ENCODE peak calls at places on chromosomes 7 and 10, in nine cellular contexts. One of them, this sample, is unnamed.
A peak's percentile ranks its signal among the peaks of the same experiment; 100 is the strongest.

GRCh38 chr10:24552346-24553016 is 171.2 kb downstream of the ARHGAP21 start:
- DNase-seq in transverse colon: peak; percentile 79
- DNase-seq in body of pancreas: peak; percentile 77
- DNase-seq in stomach: peak; percentile 84
- DNase-seq in breast epithelium: no peak
- DNase-seq in adrenal gland: peak; percentile 55
- DNase-seq in upper lobe of left lung: peak; percentile 74
- DNase-seq in prostate gland: peak; percentile 54
- DNase-seq in GM12892: peak; percentile 28
- DNase-seq in this sample: peak; percentile 32

GRCh38 chr7:106604303-106604918 is 56.5 kb downstream of the CCDC71L start:
- DNase-seq in transverse colon: no peak
- DNase-seq in body of pancreas: no peak
- DNase-seq in stomach: no peak
- DNase-seq in breast epithelium: no peak
- DNase-seq in adrenal gland: no peak
- DNase-seq in upper lobe of left lung: no peak
- DNase-seq in prostate gland: no peak
- DNase-seq in GM12892: no peak
- DNase-seq in this sample: no peak

GRCh38 chr7:134300988-134301387 is 15.7 kb downstream of the SLC35B4 start:
- DNase-seq in transverse colon: no peak
- DNase-seq in body of pancreas: no peak
- DNase-seq in stomach: no peak
- DNase-seq in breast epithelium: no peak
- DNase-seq in adrenal gland: no peak
- DNase-seq in upper lobe of left lung: no peak
- DNase-seq in prostate gland: no peak
- DNase-seq in GM12892: no peak
- DNase-seq in this sample: no peak

GRCh38 chr7:158512869-158513268 is 74.8 kb downstream of the PTPRN2 start:
- DNase-seq in transverse colon: no peak
- DNase-seq in body of pancreas: no peak
- DNase-seq in stomach: no peak
- DNase-seq in breast epithelium: no peak
- DNase-seq in adrenal gland: no peak
- DNase-seq in upper lobe of left lung: no peak
- DNase-seq in prostate gland: no peak
- DNase-seq in GM12892: no peak
- DNase-seq in this sample: no peak

GRCh38 chr7:139713061-139713460 is 64.7 kb downstream of the HIPK2 start:
- DNase-seq in transverse colon: no peak
- DNase-seq in body of pancreas: no peak
- DNase-seq in stomach: no peak
- DNase-seq in breast epithelium: no peak
- DNase-seq in adrenal gland: peak; percentile 29
- DNase-seq in upper lobe of left lung: no peak
- DNase-seq in prostate gland: no peak
- DNase-seq in GM12892: no peak
- DNase-seq in this sample: no peak

GRCh38 chr10:131048595-131048994 is 262.9 kb downstream of the TCERG1L start:
- DNase-seq in transverse colon: no peak
- DNase-seq in body of pancreas: no peak
- DNase-seq in stomach: no peak
- DNase-seq in breast epithelium: no peak
- DNase-seq in adrenal gland: no peak
- DNase-seq in upper lobe of left lung: no peak
- DNase-seq in prostate gland: no peak
- DNase-seq in GM12892: no peak
- DNase-seq in this sample: no peak

GRCh38 chr7:32941996-32942782 is 15.1 kb upstream of the FKBP9 start:
- DNase-seq in transverse colon: peak; percentile 69
- DNase-seq in body of pancreas: peak; percentile 66
- DNase-seq in stomach: peak; percentile 49
- DNase-seq in breast epithelium: peak; percentile 54
- DNase-seq in adrenal gland: peak; percentile 80
- DNase-seq in upper lobe of left lung: peak; percentile 74
- DNase-seq in prostate gland: peak; percentile 42
- DNase-seq in GM12892: peak; percentile 52
- DNase-seq in this sample: peak; percentile 38

GRCh38 chr7:11237742-11238141 is 264.1 kb downstream of the PHF14 start:
- DNase-seq in transverse colon: no peak
- DNase-seq in body of pancreas: no peak
- DNase-seq in stomach: no peak
- DNase-seq in breast epithelium: no peak
- DNase-seq in adrenal gland: no peak
- DNase-seq in upper lobe of left lung: no peak
- DNase-seq in prostate gland: no peak
- DNase-seq in GM12892: no peak
- DNase-seq in this sample: no peak

GRCh38 chr10:29725133-29725720 is 90.5 kb upstream of the SVIL start:
- DNase-seq in transverse colon: peak; percentile 37
- DNase-seq in body of pancreas: no peak
- DNase-seq in stomach: no peak
- DNase-seq in breast epithelium: no peak
- DNase-seq in adrenal gland: peak; percentile 69
- DNase-seq in upper lobe of left lung: peak; percentile 59
- DNase-seq in prostate gland: no peak
- DNase-seq in GM12892: no peak
- DNase-seq in this sample: no peak

GRCh38 chr10:789831-790701 is 100.6 kb upstream of the DIP2C start:
- DNase-seq in transverse colon: no peak
- DNase-seq in body of pancreas: no peak
- DNase-seq in stomach: peak; percentile 49
- DNase-seq in breast epithelium: no peak
- DNase-seq in adrenal gland: peak; percentile 40
- DNase-seq in upper lobe of left lung: peak; percentile 17
- DNase-seq in prostate gland: no peak
- DNase-seq in GM12892: no peak
- DNase-seq in this sample: no peak

GRCh38 chr7:28181921-28182517 is 1.4 kb upstream of the JAZF1 start:
- DNase-seq in transverse colon: no peak
- DNase-seq in body of pancreas: no peak
- DNase-seq in stomach: no peak
- DNase-seq in breast epithelium: no peak
- DNase-seq in adrenal gland: no peak
- DNase-seq in upper lobe of left lung: no peak
- DNase-seq in prostate gland: no peak
- DNase-seq in GM12892: no peak
- DNase-seq in this sample: no peak

GRCh38 chr7:90401989-90402388 is 1.3 kb upstream of the CLDN12 start:
- DNase-seq in transverse colon: peak; percentile 54
- DNase-seq in body of pancreas: no peak
- DNase-seq in stomach: no peak
- DNase-seq in breast epithelium: no peak
- DNase-seq in adrenal gland: peak; percentile 81
- DNase-seq in upper lobe of left lung: no peak
- DNase-seq in prostate gland: no peak
- DNase-seq in GM12892: no peak
- DNase-seq in this sample: no peak

GRCh38 chr7:66844552-66845381 is 76.3 kb upstream of the TMEM248 start:
- DNase-seq in transverse colon: peak; percentile 99
- DNase-seq in body of pancreas: peak; percentile 99
- DNase-seq in stomach: peak; percentile 99
- DNase-seq in breast epithelium: peak; percentile 99
- DNase-seq in adrenal gland: peak; percentile 99
- DNase-seq in upper lobe of left lung: peak; percentile 96
- DNase-seq in prostate gland: peak; percentile 96
- DNase-seq in GM12892: peak; percentile 95
- DNase-seq in this sample: peak; percentile 98
- TF ChIP-seq POLR2A in transverse colon: peak; percentile 94
- TF ChIP-seq POLR2A in body of pancreas: peak; percentile 93
- TF ChIP-seq POLR2A in stomach: peak; percentile 69
- TF ChIP-seq POLR2A in breast epithelium: peak; percentile 96
- TF ChIP-seq POLR2A in adrenal gland: peak; percentile 82
- TF ChIP-seq POLR2A in upper lobe of left lung: peak; percentile 94
- TF ChIP-seq POLR2A in prostate gland: peak; percentile 90
- TF ChIP-seq POLR2A in GM12892: peak; percentile 79
- TF ChIP-seq POLR2A in this sample: peak; percentile 87

DNA sequence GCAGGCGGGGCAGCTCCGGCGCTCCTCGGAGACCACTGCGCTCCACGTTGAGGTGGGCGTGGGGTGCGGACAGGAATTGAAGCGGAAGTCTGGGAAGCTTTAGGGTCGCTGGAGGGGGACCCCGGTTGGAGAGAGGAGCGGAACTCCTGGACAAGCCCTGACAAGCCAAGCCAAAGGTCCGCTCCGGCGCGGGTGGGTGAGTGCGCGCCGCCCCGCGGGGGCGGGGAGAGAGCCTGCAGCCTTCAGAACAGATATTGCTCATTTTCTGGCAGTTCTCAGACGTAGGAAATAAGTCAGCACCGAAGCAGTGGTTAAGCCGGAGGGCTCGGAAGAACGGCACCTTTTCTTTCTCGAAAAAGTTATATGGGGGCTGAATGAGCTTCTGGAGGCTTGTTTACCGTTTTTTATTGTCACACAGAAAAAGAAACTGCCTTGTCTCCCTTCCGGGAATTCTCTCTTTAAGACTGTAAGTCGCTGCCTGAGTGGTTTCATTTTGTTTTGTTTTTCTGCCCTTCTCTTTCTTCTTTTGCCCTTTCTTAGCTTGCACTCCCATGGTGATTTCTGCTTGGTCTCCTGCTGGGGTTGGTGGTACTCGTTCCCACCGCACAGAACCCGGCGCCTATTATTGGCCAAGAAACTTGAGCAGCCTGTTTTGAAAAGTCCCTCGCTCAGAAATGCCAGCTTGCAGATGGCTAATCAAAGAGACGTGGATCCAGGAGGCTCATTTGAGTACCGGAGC is 732 bp downstream of the FAS start:
- DNase-seq in transverse colon: peak; percentile 70
- DNase-seq in body of pancreas: peak; percentile 68
- DNase-seq in stomach: peak; percentile 55
- DNase-seq in breast epithelium: peak; percentile 55
- DNase-seq in adrenal gland: peak; percentile 89
- DNase-seq in upper lobe of left lung: peak; percentile 70
- DNase-seq in prostate gland: peak; percentile 65
- DNase-seq in GM12892: peak; percentile 50
- DNase-seq in this sample: peak; percentile 40
- TF ChIP-seq POLR2A in transverse colon: peak; percentile 53
- TF ChIP-seq POLR2A in body of pancreas: no peak
- TF ChIP-seq POLR2A in stomach: no peak
- TF ChIP-seq POLR2A in breast epithelium: peak; percentile 35
- TF ChIP-seq POLR2A in adrenal gland: peak; percentile 37
- TF ChIP-seq POLR2A in upper lobe of left lung: peak; percentile 44
- TF ChIP-seq POLR2A in prostate gland: peak; percentile 37
- TF ChIP-seq POLR2A in GM12892: no peak
- TF ChIP-seq POLR2A in this sample: peak; percentile 41

GRCh38 chr10:112361951-112362770 is 11.8 kb upstream of the ACSL5 start:
- DNase-seq in transverse colon: peak; percentile 70
- DNase-seq in body of pancreas: peak; percentile 14
- DNase-seq in stomach: peak; percentile 44
- DNase-seq in breast epithelium: no peak
- DNase-seq in adrenal gland: peak; percentile 95
- DNase-seq in upper lobe of left lung: peak; percentile 88
- DNase-seq in prostate gland: peak; percentile 76
- DNase-seq in GM12892: no peak
- DNase-seq in this sample: peak; percentile 48

GRCh38 chr10:112362833-112363232 is 11.1 kb upstream of the ACSL5 start:
- DNase-seq in transverse colon: peak; percentile 60
- DNase-seq in body of pancreas: no peak
- DNase-seq in stomach: no peak
- DNase-seq in breast epithelium: no peak
- DNase-seq in adrenal gland: peak; percentile 94
- DNase-seq in upper lobe of left lung: no peak
- DNase-seq in prostate gland: no peak
- DNase-seq in GM12892: no peak
- DNase-seq in this sample: peak; percentile 36

GRCh38 chr10:112363696-112364688 is 9.9 kb upstream of the ACSL5 start:
- DNase-seq in transverse colon: peak; percentile 52
- DNase-seq in body of pancreas: no peak
- DNase-seq in stomach: no peak
- DNase-seq in breast epithelium: no peak
- DNase-seq in adrenal gland: peak; percentile 28
- DNase-seq in upper lobe of left lung: peak; percentile 59
- DNase-seq in prostate gland: no peak
- DNase-seq in GM12892: no peak
- DNase-seq in this sample: no peak

GRCh38 chr10:112359606-112360307 is 14.2 kb upstream of the ACSL5 start:
- DNase-seq in transverse colon: peak; percentile 10
- DNase-seq in body of pancreas: no peak
- DNase-seq in stomach: no peak
- DNase-seq in breast epithelium: no peak
- DNase-seq in adrenal gland: no peak
- DNase-seq in upper lobe of left lung: no peak
- DNase-seq in prostate gland: no peak
- DNase-seq in GM12892: no peak
- DNase-seq in this sample: no peak

DNA sequence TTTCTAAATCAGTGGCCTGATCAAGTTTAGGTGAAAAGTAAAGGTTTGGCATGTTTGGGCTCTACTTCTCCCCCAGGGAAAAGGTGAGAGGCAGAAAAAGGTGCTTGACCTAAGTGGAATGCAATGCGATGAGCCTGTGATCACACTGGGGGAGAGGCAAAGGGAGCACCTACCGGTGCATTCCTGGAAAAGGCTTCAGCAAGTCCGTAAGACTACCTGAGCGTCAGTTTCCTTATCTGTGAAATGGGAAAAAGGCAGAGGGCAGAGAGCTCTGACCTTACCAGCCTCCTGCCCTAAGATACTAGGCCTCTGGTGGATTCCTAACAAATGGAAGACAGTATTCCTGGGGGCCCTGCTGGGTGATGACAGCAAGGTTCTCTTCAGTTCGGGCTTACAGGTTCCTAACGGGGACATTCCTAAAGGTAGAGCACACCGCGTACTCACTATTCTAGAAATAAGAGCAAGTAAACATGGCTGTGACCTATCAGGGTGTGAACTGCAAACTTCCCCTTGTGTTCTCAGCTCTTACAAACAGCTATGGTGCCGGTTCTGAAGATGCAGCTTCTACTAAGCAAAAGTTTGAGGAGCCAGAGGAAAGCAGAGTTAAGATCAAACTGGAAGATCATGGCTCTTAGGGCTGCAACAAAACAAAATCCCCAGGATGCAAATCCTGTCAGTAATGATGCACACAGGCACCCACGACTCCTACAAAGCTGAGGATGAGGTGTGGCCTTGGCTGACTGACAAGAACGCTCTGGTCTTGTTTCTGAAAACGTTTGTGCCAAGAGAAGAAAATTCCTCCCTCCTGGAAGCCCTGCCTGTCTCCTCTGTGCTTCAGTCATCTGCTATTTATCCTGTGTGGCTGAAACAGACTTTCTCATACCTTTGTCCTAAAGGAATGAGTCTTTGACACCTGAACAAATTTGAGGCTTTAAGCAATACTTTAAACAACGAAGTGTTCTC is 13.3 kb upstream of the ACSL5 start:
- DNase-seq in transverse colon: peak; percentile 82
- DNase-seq in body of pancreas: peak; percentile 22
- DNase-seq in stomach: peak; percentile 82
- DNase-seq in breast epithelium: peak; percentile 66
- DNase-seq in adrenal gland: peak; percentile 89
- DNase-seq in upper lobe of left lung: peak; percentile 87
- DNase-seq in prostate gland: peak; percentile 88
- DNase-seq in GM12892: no peak
- DNase-seq in this sample: peak; percentile 39
- TF ChIP-seq POLR2A in transverse colon: no peak
- TF ChIP-seq POLR2A in body of pancreas: no peak
- TF ChIP-seq POLR2A in stomach: no peak
- TF ChIP-seq POLR2A in breast epithelium: no peak
- TF ChIP-seq POLR2A in adrenal gland: no peak
- TF ChIP-seq POLR2A in upper lobe of left lung: no peak
- TF ChIP-seq POLR2A in prostate gland: no peak
- TF ChIP-seq POLR2A in GM12892: no peak
- TF ChIP-seq POLR2A in this sample: no peak

GRCh38 chr10:54620352-54620751 is 180.7 kb downstream of the PCDH15 start:
- DNase-seq in transverse colon: no peak
- DNase-seq in body of pancreas: no peak
- DNase-seq in stomach: no peak
- DNase-seq in breast epithelium: no peak
- DNase-seq in adrenal gland: no peak
- DNase-seq in upper lobe of left lung: no peak
- DNase-seq in prostate gland: no peak
- DNase-seq in GM12892: no peak
- DNase-seq in this sample: no peak

GRCh38 chr10:54622017-54622416 is 179.0 kb downstream of the PCDH15 start:
- DNase-seq in transverse colon: no peak
- DNase-seq in body of pancreas: no peak
- DNase-seq in stomach: no peak
- DNase-seq in breast epithelium: no peak
- DNase-seq in adrenal gland: no peak
- DNase-seq in upper lobe of left lung: no peak
- DNase-seq in prostate gland: no peak
- DNase-seq in GM12892: no peak
- DNase-seq in this sample: no peak
- TF ChIP-seq POLR2A in transverse colon: no peak
- TF ChIP-seq POLR2A in body of pancreas: no peak
- TF ChIP-seq POLR2A in stomach: no peak
- TF ChIP-seq POLR2A in breast epithelium: no peak
- TF ChIP-seq POLR2A in adrenal gland: no peak
- TF ChIP-seq POLR2A in upper lobe of left lung: no peak
- TF ChIP-seq POLR2A in prostate gland: no peak
- TF ChIP-seq POLR2A in GM12892: no peak
- TF ChIP-seq POLR2A in this sample: no peak

This sample was measured in gastrocnemius medialis.